ENCODE peak calls at places on chromosome 19, in nine cellular contexts. One of them, this sample, is unnamed.

GRCh38 chr19:19224150-19224851 is 12.5 kb downstream of the NCAN start:
- DNase-seq in omental fat pad: no peak
- DNase-seq in stimulated activated CD8-positive, alpha-beta memory T cell treated with anti-CD3 and anti-CD28 coated beads, Interleukin-15, amount 100 ng/mL, for 4 hours: no peak
- DNase-seq in ACHN: no peak
- DNase-seq in stimulated activated CD4-positive, alpha-beta T cell treated with anti-CD3 and anti-CD28 coated beads, Interleukin-2, amount 100 ng/mL, for 24 hours: no peak
- DNase-seq in left ventricle myocardium inferior: no peak
- DNase-seq in LHCN-M2: no peak
- DNase-seq in HT-29: no peak
- DNase-seq in mesothelial cell of epicardium: no peak
- DNase-seq in this sample: no peak

GRCh38 chr19:19642506-19643157 is 825 bp downstream of the GMIP start:
- DNase-seq in omental fat pad: no peak
- DNase-seq in stimulated activated CD8-positive, alpha-beta memory T cell treated with anti-CD3 and anti-CD28 coated beads, Interleukin-15, amount 100 ng/mL, for 4 hours: peak; percentile 45
- DNase-seq in ACHN: no peak
- DNase-seq in stimulated activated CD4-positive, alpha-beta T cell treated with anti-CD3 and anti-CD28 coated beads, Interleukin-2, amount 100 ng/mL, for 24 hours: peak; percentile 56
- DNase-seq in left ventricle myocardium inferior: no peak
- DNase-seq in LHCN-M2: peak; percentile 25
- DNase-seq in HT-29: peak; percentile 10
- DNase-seq in mesothelial cell of epicardium: no peak
- DNase-seq in this sample: no peak

GRCh38 chr19:32674153-32674958 is 624 bp downstream of the ANKRD27 start:
- DNase-seq in omental fat pad: no peak
- DNase-seq in stimulated activated CD8-positive, alpha-beta memory T cell treated with anti-CD3 and anti-CD28 coated beads, Interleukin-15, amount 100 ng/mL, for 4 hours: no peak
- DNase-seq in ACHN: no peak
- DNase-seq in stimulated activated CD4-positive, alpha-beta T cell treated with anti-CD3 and anti-CD28 coated beads, Interleukin-2, amount 100 ng/mL, for 24 hours: no peak
- DNase-seq in left ventricle myocardium inferior: no peak
- DNase-seq in LHCN-M2: no peak
- DNase-seq in HT-29: peak; percentile 9
- DNase-seq in mesothelial cell of epicardium: no peak
- DNase-seq in this sample: no peak

GRCh38 chr19:49150106-49150943 is 4.9 kb downstream of the HRC start:
- DNase-seq in omental fat pad: peak; percentile 40
- DNase-seq in stimulated activated CD8-positive, alpha-beta memory T cell treated with anti-CD3 and anti-CD28 coated beads, Interleukin-15, amount 100 ng/mL, for 4 hours: no peak
- DNase-seq in ACHN: peak; percentile 79
- DNase-seq in stimulated activated CD4-positive, alpha-beta T cell treated with anti-CD3 and anti-CD28 coated beads, Interleukin-2, amount 100 ng/mL, for 24 hours: peak; percentile 63
- DNase-seq in left ventricle myocardium inferior: peak; percentile 85
- DNase-seq in LHCN-M2: peak; percentile 79
- DNase-seq in HT-29: peak; percentile 97
- DNase-seq in mesothelial cell of epicardium: peak; percentile 78
- DNase-seq in this sample: peak; percentile 91

GRCh38 chr19:35959040-35959967 is 23.1 kb downstream of the LRFN3 start:
- DNase-seq in omental fat pad: no peak
- DNase-seq in stimulated activated CD8-positive, alpha-beta memory T cell treated with anti-CD3 and anti-CD28 coated beads, Interleukin-15, amount 100 ng/mL, for 4 hours: peak; percentile 90
- DNase-seq in ACHN: no peak
- DNase-seq in stimulated activated CD4-positive, alpha-beta T cell treated with anti-CD3 and anti-CD28 coated beads, Interleukin-2, amount 100 ng/mL, for 24 hours: peak; percentile 76
- DNase-seq in left ventricle myocardium inferior: peak; percentile 51
- DNase-seq in LHCN-M2: no peak
- DNase-seq in HT-29: no peak
- DNase-seq in mesothelial cell of epicardium: no peak
- DNase-seq in this sample: no peak

GRCh38 chr19:33064778-33065550 is at the start of gene RHPN2:
- DNase-seq in omental fat pad: no peak
- DNase-seq in stimulated activated CD8-positive, alpha-beta memory T cell treated with anti-CD3 and anti-CD28 coated beads, Interleukin-15, amount 100 ng/mL, for 4 hours: peak; percentile 27
- DNase-seq in ACHN: peak; percentile 77
- DNase-seq in stimulated activated CD4-positive, alpha-beta T cell treated with anti-CD3 and anti-CD28 coated beads, Interleukin-2, amount 100 ng/mL, for 24 hours: peak; percentile 77
- DNase-seq in left ventricle myocardium inferior: peak; percentile 69
- DNase-seq in LHCN-M2: peak; percentile 57
- DNase-seq in HT-29: peak; percentile 90
- DNase-seq in mesothelial cell of epicardium: peak; percentile 55
- DNase-seq in this sample: no peak

GRCh38 chr19:16034180-16034579 is 42.1 kb upstream of the TPM4 start:
- DNase-seq in omental fat pad: no peak
- DNase-seq in stimulated activated CD8-positive, alpha-beta memory T cell treated with anti-CD3 and anti-CD28 coated beads, Interleukin-15, amount 100 ng/mL, for 4 hours: no peak
- DNase-seq in ACHN: no peak
- DNase-seq in stimulated activated CD4-positive, alpha-beta T cell treated with anti-CD3 and anti-CD28 coated beads, Interleukin-2, amount 100 ng/mL, for 24 hours: no peak
- DNase-seq in left ventricle myocardium inferior: no peak
- DNase-seq in LHCN-M2: no peak
- DNase-seq in HT-29: no peak
- DNase-seq in mesothelial cell of epicardium: no peak
- DNase-seq in this sample: no peak

GRCh38 chr19:31448221-31448657 is 99.0 kb upstream of the TSHZ3 start:
- DNase-seq in omental fat pad: no peak
- DNase-seq in stimulated activated CD8-positive, alpha-beta memory T cell treated with anti-CD3 and anti-CD28 coated beads, Interleukin-15, amount 100 ng/mL, for 4 hours: no peak
- DNase-seq in ACHN: no peak
- DNase-seq in stimulated activated CD4-positive, alpha-beta T cell treated with anti-CD3 and anti-CD28 coated beads, Interleukin-2, amount 100 ng/mL, for 24 hours: no peak
- DNase-seq in left ventricle myocardium inferior: peak; percentile 82
- DNase-seq in LHCN-M2: peak; percentile 99
- DNase-seq in HT-29: no peak
- DNase-seq in mesothelial cell of epicardium: peak; percentile 39
- DNase-seq in this sample: no peak

GRCh38 chr19:35295792-35296462 is 4.0 kb downstream of the MAG start:
- DNase-seq in omental fat pad: no peak
- DNase-seq in stimulated activated CD8-positive, alpha-beta memory T cell treated with anti-CD3 and anti-CD28 coated beads, Interleukin-15, amount 100 ng/mL, for 4 hours: no peak
- DNase-seq in ACHN: no peak
- DNase-seq in stimulated activated CD4-positive, alpha-beta T cell treated with anti-CD3 and anti-CD28 coated beads, Interleukin-2, amount 100 ng/mL, for 24 hours: peak; percentile 30
- DNase-seq in left ventricle myocardium inferior: no peak
- DNase-seq in LHCN-M2: no peak
- DNase-seq in HT-29: no peak
- DNase-seq in mesothelial cell of epicardium: no peak
- DNase-seq in this sample: no peak